ENCODE peak calls at places on chromosomes 12 and 14, in ten cellular contexts. W is H9; N is testis; P is CD8-positive, alpha-beta T cell; Y is body of pancreas; V is thoracic aorta; B is A549; Q is right lobe of liver; M is SK-N-SH; X is transverse colon. R is an unnamed sample.

GRCh38 chr14:64465856-64466554 is 706 bp downstream of the AKAP5 start:
- DNase-seq in B (peak; percentile 58), V (no peak), Y (no peak), W (peak; percentile 60), N (peak; percentile 29), Q (no peak), M (peak; percentile 52), P (no peak), X (no peak), R (no peak)

GRCh38 chr14:79544671-79545070 is 666.6 kb downstream of the DIO2 start:
- DNase-seq in P (no peak), X (no peak), W (no peak), Y (no peak), V (no peak), B (no peak), Q (no peak), N (no peak), M (no peak), R (no peak)

GRCh38 chr12:69821441-69822204 is 3.4 kb upstream of the MYRFL start:
- DNase-seq in W (no peak), B (no peak), V (no peak), N (no peak), Y (no peak), X (no peak), P (no peak), M (no peak), Q (no peak), R (no peak)

GRCh38 chr12:50188875-50189575 is 21.9 kb upstream of the CERS5 start:
- DNase-seq in Y (no peak), B (no peak), X (peak; percentile 18), V (no peak), N (peak; percentile 77), Q (no peak), W (no peak), P (no peak), M (no peak), R (no peak)

GRCh38 chr12:47942327-47943230 is 20.8 kb upstream of the TMEM106C start:
- DNase-seq in B (no peak), P (peak; percentile 68), Q (no peak), N (no peak), V (no peak), W (peak; percentile 87), X (no peak), Y (peak; percentile 28), M (peak; percentile 86), R (no peak)

GRCh38 chr14:105275267-105275946 is 25.4 kb downstream of the BRF1 start:
- DNase-seq in Y (no peak), M (no peak), V (no peak), N (peak; percentile 18), B (no peak), W (peak; percentile 21), P (no peak), X (no peak), Q (no peak), R (no peak)

GRCh38 chr12:22535478-22535877 is 8.9 kb downstream of the C2CD5 start:
- DNase-seq in B (no peak), N (no peak), P (no peak), Q (no peak), X (no peak), W (no peak), Y (no peak), M (no peak), V (no peak), R (no peak)

GRCh38 chr12:78457951-78458350 is 406.6 kb upstream of the SYT1 start:
- DNase-seq in Q (no peak), P (no peak), V (no peak), M (no peak), Y (no peak), B (no peak), N (no peak), X (no peak), W (no peak), R (no peak)

GRCh38 chr14:85579957-85580356 is 50.0 kb downstream of the FLRT2 start:
- DNase-seq in N (no peak), W (no peak), Q (no peak), X (no peak), Y (no peak), M (no peak), P (no peak), B (no peak), V (no peak), R (no peak)

GRCh38 chr12:122851820-122852219 is 16.6 kb downstream of the HIP1R start:
- DNase-seq in Y (no peak), P (no peak), W (no peak), N (no peak), Q (no peak), X (no peak), M (peak; percentile 20), B (no peak), V (no peak), R (no peak)

GRCh38 chr12:122854554-122854953 is 19.3 kb downstream of the HIP1R start:
- DNase-seq in Q (no peak), B (no peak), Y (no peak), V (no peak), W (no peak), M (no peak), P (no peak), X (no peak), N (no peak), R (no peak)

GRCh38 chr12:122850695-122851350 is 15.6 kb downstream of the HIP1R start:
- DNase-seq in Y (no peak), P (no peak), M (peak; percentile 30), Q (no peak), B (no peak), W (no peak), V (no peak), X (no peak), N (no peak), R (no peak)

GRCh38 chr12:122853582-122854245 is 18.5 kb downstream of the HIP1R start:
- DNase-seq in X (no peak), Q (no peak), B (no peak), M (peak; percentile 40), V (no peak), W (no peak), Y (no peak), P (no peak), N (no peak), R (no peak)

DNA sequence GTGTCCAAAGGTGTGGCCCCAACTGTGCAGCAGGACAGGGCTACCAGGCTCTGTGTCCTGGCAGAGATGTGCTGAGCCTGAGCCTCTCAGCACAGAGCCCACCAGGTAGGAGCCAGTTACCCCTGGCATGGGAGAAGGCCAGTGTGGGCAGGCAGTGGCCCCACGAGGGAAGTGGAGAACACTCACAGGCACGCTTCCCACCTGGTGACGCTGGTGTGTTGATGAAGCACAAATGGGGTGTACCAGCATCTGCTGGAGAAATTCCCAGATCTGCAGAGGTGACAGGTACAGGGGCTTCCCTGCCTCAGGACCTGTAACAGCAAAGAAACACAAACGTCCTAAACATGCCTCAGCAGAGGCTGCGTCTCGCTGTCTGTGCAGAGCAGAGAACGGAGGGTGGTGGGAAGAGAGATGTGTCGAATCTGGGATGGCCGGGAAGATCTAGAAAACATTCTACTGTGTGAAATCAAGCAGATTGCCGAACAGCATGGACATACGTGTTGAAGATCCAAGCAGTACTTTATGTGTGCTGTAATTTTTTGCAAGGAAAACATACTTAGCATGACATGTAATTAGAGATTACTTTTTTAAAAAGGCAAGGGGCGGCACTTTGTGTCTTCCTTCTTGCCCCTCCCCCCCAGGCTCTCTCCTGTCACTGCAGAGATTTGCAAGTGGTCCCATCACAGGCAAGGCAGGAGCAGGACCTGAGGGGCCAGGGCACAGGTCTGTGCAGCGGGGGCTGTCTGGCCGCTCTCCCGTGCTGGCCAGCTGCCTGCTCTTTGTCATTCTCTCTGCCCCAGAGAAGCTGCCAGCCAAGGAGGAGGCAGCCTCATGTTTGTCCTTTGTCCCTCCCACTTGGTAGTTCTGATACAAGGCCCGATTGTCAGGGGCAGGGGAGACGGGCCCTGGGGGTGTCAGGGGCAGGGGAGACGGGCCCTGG is 17.3 kb downstream of the HIP1R start:
- DNase-seq in B (no peak), Q (no peak), Y (no peak), V (no peak), N (peak; percentile 69), X (no peak), M (peak; percentile 90), W (no peak), P (no peak), R (no peak)
- H3K27ac ChIP-seq in B (no peak overlapping the region), Q (no peak overlapping the region), Y (no peak overlapping the region), V (peak overlapping the region; percentile 91), N (no peak overlapping the region), X (peak overlapping the region; percentile 23), M (peak overlapping the region; percentile 58), W (no peak overlapping the region), P (no peak overlapping the region), R (peak overlapping the region; percentile 80)

GRCh38 chr12:104494137-104494815 is 37.5 kb downstream of the CHST11 start:
- DNase-seq in W (no peak), V (peak; percentile 28), Y (no peak), B (no peak), X (no peak), P (no peak), N (peak; percentile 69), Q (no peak), M (no peak), R (no peak)

GRCh38 chr12:104490850-104491249 is 34.1 kb downstream of the CHST11 start:
- DNase-seq in B (no peak), Q (no peak), M (no peak), X (no peak), N (no peak), W (no peak), P (no peak), V (no peak), Y (no peak), R (no peak)

GRCh38 chr12:104494816-104495158 is 38.0 kb downstream of the CHST11 start:
- DNase-seq in B (no peak), X (no peak), Y (no peak), N (no peak), Q (no peak), M (no peak), V (no peak), W (no peak), P (no peak), R (no peak)

GRCh38 chr12:104495786-104496185 is 39.0 kb downstream of the CHST11 start:
- DNase-seq in M (no peak), N (no peak), P (no peak), Q (no peak), Y (no peak), W (no peak), X (no peak), B (no peak), V (no peak), R (no peak)

GRCh38 chr12:104493504-104493903 is 36.8 kb downstream of the CHST11 start:
- DNase-seq in V (no peak), Q (no peak), N (no peak), Y (no peak), P (no peak), W (no peak), B (no peak), X (no peak), M (no peak), R (no peak)
- H3K4me1 ChIP-seq in V (peaks cover 23% of the 10 kb centered on the region), Q (no peaks in the 10 kb centered on the region), N (peaks cover 4% of the 10 kb centered on the region), Y (peaks cover 13% of the 10 kb centered on the region), P (peaks cover 62% of the 10 kb centered on the region), W (no peaks in the 10 kb centered on the region), B (no peaks in the 10 kb centered on the region), X (no peaks in the 10 kb centered on the region), M (peaks cover 9% of the 10 kb centered on the region), R (peaks cover 10% of the 10 kb centered on the region)

GRCh38 chr14:100307215-100308111 is 1.2 kb upstream of the SLC25A29 start:
- DNase-seq in Y (no peak), Q (no peak), W (no peak), V (no peak), P (no peak), B (no peak), N (no peak), M (peak; percentile 78), X (peak; percentile 32), R (no peak)
- H3K27ac ChIP-seq in Y (peak overlapping the region; percentile 68), Q (peak overlapping the region; percentile 90), W (no peak overlapping the region), V (no peak overlapping the region), P (no peak overlapping the region), B (peak overlapping the region; percentile 68), N (peak overlapping the region; percentile 94), M (no peak overlapping the region), X (peak overlapping the region; percentile 88), R (peak overlapping the region; percentile 91)

GRCh38 chr12:3242199-3242863 is 165.2 kb downstream of the TSPAN9 start:
- DNase-seq in X (peak; percentile 15), B (no peak), P (no peak), M (no peak), V (no peak), Q (peak; percentile 65), W (no peak), N (no peak), Y (no peak), R (no peak)
- H3K4me1 ChIP-seq in X (no peaks in the 10 kb centered on the region), B (peaks cover 3% of the 10 kb centered on the region), P (no peaks in the 10 kb centered on the region), M (peaks cover 1% of the 10 kb centered on the region), V (no peaks in the 10 kb centered on the region), Q (no peaks in the 10 kb centered on the region), W (no peaks in the 10 kb centered on the region), N (no peaks in the 10 kb centered on the region), Y (peaks cover 23% of the 10 kb centered on the region), R (peaks cover 9% of the 10 kb centered on the region)